ENCODE peak calls at places on chromosomes 5 and 9, in seven cellular contexts. J, D, U, C, L, Y and R are unnamed samples.

GRCh38 chr5:117027384-117027783 is 452.8 kb upstream of the SEMA6A start:
- DNase-seq in J (no peak), D (no peak), U (no peak), C (no peak), L (no peak), Y (no peak), R (no peak)

GRCh38 chr9:77830618-77831285 is 182.6 kb upstream of the GNA14 start:
- DNase-seq in J (no peak), D (no peak), U (no peak), C (no peak), L (no peak), Y (no peak), R (no peak)

GRCh38 chr5:109146611-109147010 is 263.2 kb downstream of the PJA2 start:
- DNase-seq in J (no peak), D (no peak), U (no peak), C (no peak), L (no peak), Y (no peak), R (no peak)

GRCh38 chr9:138053321-138053868 is 175.8 kb downstream of the CACNA1B start:
- DNase-seq in J (peak; percentile 47), D (peak; percentile 4), U (no peak), C (no peak), L (no peak), Y (no peak), R (no peak)

GRCh38 chr5:72383280-72384205 is 63.4 kb downstream of the PTCD2 start:
- DNase-seq in J (no peak), D (no peak), U (no peak), C (no peak), L (no peak), Y (no peak), R (no peak)

GRCh38 chr5:157266286-157267007 is 524 bp downstream of the CYFIP2 start:
- DNase-seq in J (no peak), D (peak; percentile 45), U (no peak), C (peak; percentile 6), L (peak; percentile 81), Y (no peak), R (no peak)

GRCh38 chr9:14278291-14278721 is 35.6 kb downstream of the NFIB start:
- DNase-seq in J (no peak), D (no peak), U (no peak), C (peak; percentile 61), L (no peak), Y (no peak), R (no peak)

GRCh38 chr5:122312670-122312988 is 592 bp downstream of the SNCAIP start:
- DNase-seq in J (no peak), D (no peak), U (no peak), C (no peak), L (no peak), Y (no peak), R (peak; percentile 76)

GRCh38 chr5:157600252-157600651 is 24.7 kb upstream of the ADAM19 start:
- DNase-seq in J (no peak), D (no peak), U (no peak), C (no peak), L (no peak), Y (no peak), R (no peak)

GRCh38 chr9:13071921-13072320 is 207.6 kb downstream of the MPDZ start:
- DNase-seq in J (no peak), D (no peak), U (no peak), C (no peak), L (no peak), Y (no peak), R (no peak)

GRCh38 chr5:143592648-143593047 is 189.2 kb upstream of the NR3C1 start:
- DNase-seq in J (no peak), D (no peak), U (no peak), C (peak; percentile 42), L (peak; percentile 94), Y (no peak), R (no peak)

GRCh38 chr9:78121488-78121887 is 89.9 kb upstream of the GNAQ start:
- DNase-seq in J (no peak), D (peak; percentile 64), U (peak; percentile 70), C (peak; percentile 76), L (peak; percentile 12), Y (peak; percentile 87), R (no peak)

GRCh38 chr5:172173771-172174170 is 14.3 kb downstream of the STK10 start:
- DNase-seq in J (no peak), D (no peak), U (no peak), C (no peak), L (no peak), Y (no peak), R (no peak)

GRCh38 chr9:27487927-27488326 is 36.2 kb upstream of the IFNK start:
- DNase-seq in J (no peak), D (no peak), U (no peak), C (no peak), L (no peak), Y (no peak), R (no peak)

DNA sequence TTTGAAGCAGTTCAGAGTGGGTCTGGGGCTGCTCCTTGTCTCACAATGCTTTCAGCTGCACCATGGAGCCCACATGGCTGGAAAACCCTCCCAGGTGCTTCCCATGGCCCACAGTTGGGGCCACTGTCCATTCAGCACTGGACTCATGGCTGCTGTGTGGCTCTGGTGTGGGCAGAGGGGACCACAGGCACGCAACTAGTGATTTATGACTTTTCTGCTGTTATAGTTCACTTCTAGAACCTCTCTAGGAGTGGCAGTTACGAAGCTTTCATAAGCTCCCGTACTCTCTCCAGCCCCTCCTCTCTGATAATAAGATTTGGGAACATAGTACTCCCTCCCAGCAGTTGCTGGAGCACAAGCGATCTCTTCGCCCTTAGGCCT is 29.0 kb downstream of the GLRA1 start:
- DNase-seq in J (no peak), D (no peak), U (no peak), C (no peak), L (no peak), Y (no peak), R (no peak)
- H3K4me3 ChIP-seq in J (no peak overlapping the region), D (no peak overlapping the region), U (no peak overlapping the region), C (no peak overlapping the region), L (no peak overlapping the region), Y (no peak overlapping the region), R (no peak overlapping the region)

DNA sequence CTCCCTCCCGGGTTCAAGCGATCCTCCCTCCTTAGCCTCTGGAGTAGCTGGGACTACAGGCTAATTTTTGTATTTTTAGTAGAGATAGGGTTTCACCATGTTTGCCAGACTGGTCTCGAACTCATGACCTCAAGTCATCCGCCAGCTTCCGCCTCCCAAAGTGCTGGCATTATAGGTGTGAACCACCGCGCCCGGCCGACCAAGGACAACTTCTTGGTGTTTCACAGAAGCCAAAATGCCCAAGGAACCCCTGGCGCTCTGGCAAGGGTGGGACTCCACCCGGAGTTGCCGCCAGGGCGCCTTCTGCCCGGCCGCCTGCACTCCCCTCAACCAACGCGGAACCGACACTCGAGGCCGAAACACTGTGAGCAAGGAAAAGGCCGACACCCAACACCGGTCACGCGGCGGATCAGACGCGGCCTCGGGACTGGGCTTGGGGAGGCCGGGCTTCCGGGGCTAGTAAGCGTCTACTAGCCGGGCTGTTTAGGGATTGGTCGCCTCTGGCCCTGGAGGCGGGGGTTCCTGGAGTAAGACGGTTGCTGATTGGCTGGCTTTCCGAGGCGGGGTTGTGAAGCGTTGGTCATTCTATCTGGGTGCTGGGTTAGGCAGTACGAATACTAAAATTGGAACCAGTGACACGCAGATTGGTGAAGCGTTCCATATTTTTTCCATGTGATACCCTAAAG is 7.7 kb upstream of the CFAP157 start:
- DNase-seq in J (peak; percentile 99), D (peak; percentile 95), U (peak; percentile 99), C (peak; percentile 97), L (no peak), Y (peak; percentile 99), R (peak; percentile 99)
- TF ChIP-seq CTCF in J (no peak), D (no peak), U (no peak), C (peak; percentile 10), L (no peak), Y (no peak), R (no peak)

DNA sequence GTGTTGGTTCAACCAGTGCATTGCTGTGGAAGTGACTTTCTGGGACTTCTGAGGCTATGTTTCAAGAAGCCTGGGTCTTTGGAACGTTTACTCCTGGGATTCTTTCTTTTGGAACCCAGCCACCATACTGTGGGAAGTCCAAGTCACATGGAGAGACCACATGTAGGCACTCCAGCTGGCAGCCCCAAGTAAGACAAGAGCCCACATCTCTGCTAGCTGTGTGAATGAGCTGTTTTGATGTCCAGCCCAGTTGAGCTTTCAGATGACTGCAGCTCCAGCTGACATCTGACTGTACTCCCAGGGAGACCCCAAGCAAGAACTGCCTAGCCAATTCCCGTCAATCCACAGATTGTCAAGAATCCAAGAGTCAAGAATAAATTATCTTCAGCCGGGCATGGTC is 60.1 kb upstream of the SPATA31D4 start:
- DNase-seq in J (no peak), D (no peak), U (no peak), C (no peak), L (no peak), Y (no peak), R (no peak)
- H3K27ac ChIP-seq in J (no peak overlapping the region), D (no peak overlapping the region), U (no peak overlapping the region), C (no peak overlapping the region), L (no peak overlapping the region), Y (no peak overlapping the region), R (no peak overlapping the region)

GRCh38 chr5:60489377-60489776 is 210.6 kb downstream of the DEPDC1B start:
- DNase-seq in J (no peak), D (no peak), U (no peak), C (no peak), L (no peak), Y (no peak), R (no peak)
- H3K4me3 ChIP-seq in J (peak overlapping the region; percentile 50), D (no peak overlapping the region), U (no peak overlapping the region), C (no peak overlapping the region), L (no peak overlapping the region), Y (no peak overlapping the region), R (peak overlapping the region; percentile 23)

DNA sequence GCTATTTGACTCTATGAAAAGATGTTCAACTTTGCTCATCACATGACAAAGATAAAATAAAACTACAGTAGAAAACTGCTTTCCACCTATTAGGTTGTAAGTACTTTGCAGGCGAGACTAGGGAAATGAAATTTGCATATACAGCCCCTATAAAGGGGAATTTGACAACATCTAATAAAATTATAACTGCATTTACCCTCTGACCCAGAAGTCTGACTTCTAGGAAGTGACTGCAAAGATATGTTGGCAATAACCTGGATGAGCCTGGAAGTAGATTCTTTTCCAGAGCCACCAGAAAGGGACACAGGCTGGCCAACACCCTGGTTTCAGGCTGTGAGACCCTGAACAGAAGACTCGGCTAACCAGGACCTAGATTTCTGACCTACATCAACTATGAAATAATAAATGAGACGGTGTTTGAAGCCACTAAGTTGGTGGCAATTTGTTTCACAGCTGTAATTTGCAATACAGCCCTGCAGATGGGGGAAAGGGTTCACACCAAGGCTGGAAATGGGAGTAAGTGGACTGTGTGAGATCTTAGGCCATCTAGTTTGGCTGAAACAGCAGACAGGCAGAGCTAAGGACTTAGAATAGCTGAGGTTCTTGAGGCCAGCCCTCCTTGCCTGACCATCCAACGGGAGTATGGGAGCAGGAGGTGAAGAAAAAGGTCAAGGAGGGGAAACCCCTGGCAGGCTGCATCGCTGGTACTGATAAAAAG is 106.6 kb downstream of the SIL1 start:
- DNase-seq in J (no peak), D (no peak), U (no peak), C (no peak), L (no peak), Y (no peak), R (no peak)
- TF ChIP-seq CTCF in J (no peak), D (no peak), U (peak; percentile 33), C (no peak), L (peak; percentile 19), Y (no peak), R (no peak)